ENCODE peak calls at places on chromosome 19, in four cellular contexts. F is A549, N is AG04450, P is foreskin fibroblast. Y is an unnamed sample.

GRCh38 chr19:58183822-58184215 is 958 bp downstream of the ZNF274 start:
- DNase-seq in N (no peak), F (no peak), P (no peak), Y (no peak)

GRCh38 chr19:843180-843835 is 2.5 kb downstream of the PRTN3 start:
- DNase-seq in N (no peak), F (peak), P (peak), Y (no peak)

GRCh38 chr19:29798783-29799182 is 13.0 kb upstream of the CCNE1 start:
- DNase-seq in N (no peak), F (no peak), P (peak), Y (no peak)

GRCh38 chr19:37227996-37228395 is 10.0 kb downstream of the ZNF383 start:
- DNase-seq in N (no peak), P (peak), F (peak), Y (peak)

GRCh38 chr19:50784710-50785109 is 5.5 kb upstream of the ACP4 start:
- DNase-seq in F (no peak), N (no peak), P (no peak), Y (no peak)

GRCh38 chr19:30062331-30063183 is 120.5 kb downstream of the URI1 start:
- DNase-seq in F (no peak), P (no peak), N (no peak), Y (no peak)

GRCh38 chr19:45995715-45996385 is 583 bp downstream of the CCDC61 start:
- DNase-seq in P (peak), N (no peak), F (no peak), Y (no peak)

GRCh38 chr19:48728882-48729645 is 9.5 kb upstream of the MAMSTR start:
- DNase-seq in F (no peak), P (no peak), N (no peak), Y (no peak)

GRCh38 chr19:10230155-10230903 is 802 bp downstream of the S1PR2 start:
- DNase-seq in P (peak), F (no peak), N (no peak), Y (peak)

GRCh38 chr19:1355974-1356865 is 27.5 kb upstream of the NDUFS7 start:
- DNase-seq in F (no peak), N (no peak), P (no peak), Y (no peak)

GRCh38 chr19:14318873-14319272 is 62.4 kb upstream of the ADGRE5 start:
- DNase-seq in N (no peak), F (no peak), P (no peak), Y (peak)

GRCh38 chr19:28920269-28921066 is 292.5 kb downstream of the UQCRFS1 start:
- DNase-seq in P (peak), N (no peak), F (no peak), Y (no peak)

GRCh38 chr19:47253467-47253881 is 2.9 kb upstream of the CCDC9 start:
- DNase-seq in F (peak), N (peak), P (peak), Y (no peak)

GRCh38 chr19:52735734-52736133 is 890 bp upstream of the ZNF611 start:
- DNase-seq in N (no peak), F (no peak), P (peak), Y (peak)

GRCh38 chr19:53908933-53909415 is at the start of gene CACNG7:
- DNase-seq in N (no peak), F (peak), P (peak), Y (no peak)

GRCh38 chr19:29785955-29786589 is 25.7 kb upstream of the CCNE1 start:
- DNase-seq in N (no peak), P (no peak), F (peak), Y (peak)

GRCh38 chr19:45887311-45887710 is 1.4 kb upstream of the IRF2BP1 start:
- DNase-seq in F (no peak), P (no peak), N (no peak), Y (no peak)

GRCh38 chr19:8580710-8581281 is 3.6 kb upstream of the MYO1F start:
- DNase-seq in P (peak), F (peak), N (no peak), Y (peak)

GRCh38 chr19:45817725-45818301 is 2.7 kb upstream of the RSPH6A start:
- DNase-seq in P (no peak), F (no peak), N (no peak), Y (no peak)

GRCh38 chr19:12139885-12140544 is at the start of gene ZNF20:
- DNase-seq in F (peak), N (peak), P (peak), Y (peak)

GRCh38 chr19:6126335-6126974 is 9.0 kb upstream of the ACSBG2 start:
- DNase-seq in N (peak), F (peak), P (peak), Y (no peak)

GRCh38 chr19:5292843-5293606 is 47.6 kb downstream of the PTPRS start:
- DNase-seq in N (peak), F (peak), P (peak), Y (peak)

GRCh38 chr19:9848060-9848459 is 12.9 kb downstream of the PIN1 start:
- DNase-seq in F (no peak), P (no peak), N (no peak), Y (peak)

GRCh38 chr19:31083122-31083521 is 266.1 kb downstream of the TSHZ3 start:
- DNase-seq in F (no peak), N (no peak), P (no peak), Y (no peak)

GRCh38 chr19:22426901-22427300 is 4.8 kb upstream of the ZNF98 start:
- DNase-seq in F (no peak), N (no peak), P (no peak), Y (no peak)

GRCh38 chr19:6264077-6264445 is 15.7 kb downstream of the MLLT1 start:
- DNase-seq in P (peak), N (no peak), F (no peak), Y (no peak)

GRCh38 chr19:52190679-52191293 is 934 bp downstream of the PPP2R1A start:
- DNase-seq in N (no peak), F (peak), P (peak), Y (no peak)

GRCh38 chr19:51090471-51090870 is 7.8 kb upstream of the KLK14 start:
- DNase-seq in N (no peak), F (no peak), P (no peak), Y (no peak)

GRCh38 chr19:5078179-5078578 is 109.3 kb downstream of the KDM4B start:
- DNase-seq in F (no peak), P (no peak), N (no peak), Y (no peak)

GRCh38 chr19:7497292-7497691 is 8.5 kb upstream of the PEX11G start:
- DNase-seq in F (no peak), N (no peak), P (peak), Y (peak)
- TF ChIP-seq CTCF in F (no peak), N (peak), P (peak), Y (peak)

GRCh38 chr19:19404879-19405860 is at the start of gene GATAD2A:
- DNase-seq in F (peak), N (peak), P (peak), Y (peak)
- TF ChIP-seq CTCF in F (no peak), N (peak), P (peak), Y (no peak)

GRCh38 chr19:17420267-17420924 is 549 bp downstream of the MVB12A start:
- DNase-seq in P (peak), N (no peak), F (peak), Y (peak)
- TF ChIP-seq CTCF in P (no peak), N (peak), F (no peak), Y (peak)

GRCh38 chr19:34506026-34506370 is 24.4 kb downstream of the WTIP start:
- DNase-seq in P (no peak), N (no peak), F (no peak), Y (no peak)

GRCh38 chr19:34507414-34508067 is 26.0 kb downstream of the WTIP start:
- DNase-seq in N (no peak), P (no peak), F (no peak), Y (no peak)

GRCh38 chr19:34504809-34505291 is 23.3 kb downstream of the WTIP start:
- DNase-seq in P (no peak), N (no peak), F (no peak), Y (no peak)

GRCh38 chr19:34505321-34506025 is 23.9 kb downstream of the WTIP start:
- DNase-seq in P (no peak), F (no peak), N (no peak), Y (no peak)

GRCh38 chr19:34508540-34508939 is 27.0 kb downstream of the WTIP start:
- DNase-seq in F (no peak), N (no peak), P (no peak), Y (no peak)
- TF ChIP-seq CTCF in F (no peak), N (no peak), P (no peak), Y (no peak)

DNA sequence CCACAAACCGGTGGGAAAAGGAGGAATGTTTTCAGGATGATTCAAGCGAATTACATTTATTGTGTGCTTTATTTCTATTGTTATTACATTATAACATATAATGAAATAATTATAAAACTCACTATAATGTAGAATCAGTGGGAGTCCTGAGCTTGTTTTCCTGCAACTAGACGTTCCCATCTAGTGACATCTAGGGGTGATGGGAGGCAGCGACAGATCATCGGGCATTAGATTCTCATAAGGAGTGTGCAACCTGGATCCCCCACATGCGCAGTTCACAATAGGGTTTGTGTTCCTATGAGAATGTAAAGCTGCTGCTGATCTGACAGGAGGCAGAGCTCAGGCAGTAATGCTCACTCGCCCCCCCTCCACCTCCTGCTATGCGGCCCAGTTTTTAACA is 54.5 kb downstream of the SPTBN4 start:
- DNase-seq in P (peak), F (peak), N (no peak), Y (peak)
- TF ChIP-seq CTCF in P (peak), F (peak), N (peak), Y (peak)

DNA sequence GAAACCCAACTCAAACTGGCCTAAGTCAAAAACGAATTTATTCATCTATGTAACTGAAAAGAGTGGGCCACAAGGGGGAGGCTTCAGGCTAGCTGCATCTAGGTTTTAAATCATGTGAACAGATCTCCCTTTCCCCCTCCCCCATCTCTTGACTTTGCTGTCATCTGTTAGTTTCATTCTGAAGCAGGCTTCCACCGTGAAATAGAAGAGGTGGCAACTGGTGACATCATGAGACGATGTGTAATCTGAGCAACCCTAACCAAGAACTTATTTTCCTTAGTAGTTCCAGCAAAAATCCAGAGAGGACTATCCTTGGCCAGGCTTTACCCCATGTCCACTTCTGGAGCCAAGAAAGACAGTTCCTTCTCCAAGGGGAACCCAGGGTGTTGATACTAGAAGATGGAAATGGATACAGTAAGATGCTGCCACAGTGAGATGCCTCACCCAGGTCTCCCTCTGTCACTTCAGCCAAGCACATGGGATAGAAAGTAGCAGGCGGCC is 9.4 kb downstream of the SAMD4B start:
- DNase-seq in P (peak), F (peak), N (no peak), Y (peak)
- TF ChIP-seq CTCF in P (no peak), F (no peak), N (no peak), Y (peak)